ENCODE peak calls at places on chromosomes 5 and 9, in five cellular contexts. One of them, this sample, is unnamed. For H3K4me1, the result is how much of the 10 kb centered on the place peaks cover.

GRCh38 chr9:96490534-96491078 is 40.6 kb downstream of the HABP4 start:
- DNase-seq in transverse colon: no peak
- DNase-seq in mammary epithelial cell: no peak
- DNase-seq in A673: no peak
- DNase-seq in osteoblast: no peak
- DNase-seq in this sample: no peak

GRCh38 chr9:113475031-113475430 is 11.5 kb downstream of the RGS3 start:
- DNase-seq in mammary epithelial cell: no peak
- DNase-seq in osteoblast: no peak
- DNase-seq in A673: no peak
- DNase-seq in transverse colon: no peak
- DNase-seq in this sample: no peak

GRCh38 chr9:88791105-88791805 is 200.0 kb upstream of the S1PR3 start:
- DNase-seq in A673: peak
- DNase-seq in mammary epithelial cell: peak
- DNase-seq in osteoblast: peak
- DNase-seq in transverse colon: no peak
- DNase-seq in this sample: no peak

GRCh38 chr5:129672006-129672405 is 75.9 kb upstream of the MINAR2 start:
- DNase-seq in A673: peak
- DNase-seq in transverse colon: no peak
- DNase-seq in mammary epithelial cell: no peak
- DNase-seq in osteoblast: no peak
- DNase-seq in this sample: no peak

GRCh38 chr9:125513634-125514413 is 193.2 kb downstream of the MAPKAP1 start:
- DNase-seq in transverse colon: peak
- DNase-seq in A673: no peak
- DNase-seq in mammary epithelial cell: peak
- DNase-seq in osteoblast: peak
- DNase-seq in this sample: peak

GRCh38 chr9:95181226-95181818 is 136.2 kb downstream of the FANCC start:
- DNase-seq in osteoblast: no peak
- DNase-seq in A673: peak
- DNase-seq in transverse colon: no peak
- DNase-seq in mammary epithelial cell: no peak
- DNase-seq in this sample: peak

GRCh38 chr5:124697912-124698690 is 48.3 kb downstream of the ZNF608 start:
- DNase-seq in mammary epithelial cell: no peak
- DNase-seq in osteoblast: no peak
- DNase-seq in A673: no peak
- DNase-seq in transverse colon: no peak
- DNase-seq in this sample: no peak

GRCh38 chr5:149559712-149560111 is 8.5 kb upstream of the CSNK1A1 start:
- DNase-seq in transverse colon: no peak
- DNase-seq in osteoblast: no peak
- DNase-seq in A673: peak
- DNase-seq in mammary epithelial cell: no peak
- DNase-seq in this sample: no peak

GRCh38 chr9:122609810-122610209 is 4.7 kb upstream of the OR1Q1 start:
- DNase-seq in A673: no peak
- DNase-seq in osteoblast: no peak
- DNase-seq in transverse colon: no peak
- DNase-seq in mammary epithelial cell: no peak
- DNase-seq in this sample: no peak

GRCh38 chr5:15008476-15008875 is 136.9 kb upstream of the ANKH start:
- DNase-seq in A673: peak
- DNase-seq in osteoblast: peak
- DNase-seq in transverse colon: peak
- DNase-seq in mammary epithelial cell: peak
- DNase-seq in this sample: peak

GRCh38 chr5:95417971-95418370 is 26.8 kb downstream of the FAM81B start:
- DNase-seq in A673: no peak
- DNase-seq in mammary epithelial cell: peak
- DNase-seq in transverse colon: no peak
- DNase-seq in osteoblast: no peak
- DNase-seq in this sample: no peak

GRCh38 chr5:83000448-83000847 is 76.7 kb downstream of the TMEM167A start:
- DNase-seq in mammary epithelial cell: no peak
- DNase-seq in transverse colon: no peak
- DNase-seq in A673: peak
- DNase-seq in osteoblast: no peak
- DNase-seq in this sample: no peak

GRCh38 chr5:151072234-151073025 is 8.4 kb downstream of the TNIP1 start:
- DNase-seq in transverse colon: no peak
- DNase-seq in A673: no peak
- DNase-seq in mammary epithelial cell: peak
- DNase-seq in osteoblast: peak
- DNase-seq in this sample: peak

GRCh38 chr9:573551-574410 is 267.7 kb upstream of the DMRT1 start:
- DNase-seq in A673: no peak
- DNase-seq in osteoblast: no peak
- DNase-seq in mammary epithelial cell: no peak
- DNase-seq in transverse colon: no peak
- DNase-seq in this sample: no peak

GRCh38 chr9:23830949-23831730 is 5.1 kb upstream of the ELAVL2 start:
- DNase-seq in osteoblast: no peak
- DNase-seq in mammary epithelial cell: no peak
- DNase-seq in A673: no peak
- DNase-seq in transverse colon: no peak
- DNase-seq in this sample: no peak

GRCh38 chr5:9519537-9519936 is 26.3 kb downstream of the SEMA5A start:
- DNase-seq in mammary epithelial cell: no peak
- DNase-seq in A673: no peak
- DNase-seq in transverse colon: no peak
- DNase-seq in osteoblast: peak
- DNase-seq in this sample: no peak

GRCh38 chr5:1564182-1564748 is 40.5 kb upstream of the LPCAT1 start:
- DNase-seq in osteoblast: peak
- DNase-seq in A673: no peak
- DNase-seq in mammary epithelial cell: peak
- DNase-seq in transverse colon: peak
- DNase-seq in this sample: no peak

GRCh38 chr5:159749146-159749545 is 167.1 kb upstream of the ADRA1B start:
- DNase-seq in transverse colon: no peak
- DNase-seq in mammary epithelial cell: peak
- DNase-seq in A673: no peak
- DNase-seq in osteoblast: no peak
- DNase-seq in this sample: no peak

GRCh38 chr5:87267574-87268125 is at the start of gene RASA1:
- DNase-seq in osteoblast: peak
- DNase-seq in A673: peak
- DNase-seq in transverse colon: peak
- DNase-seq in mammary epithelial cell: peak
- DNase-seq in this sample: peak

GRCh38 chr5:17012289-17012688 is 76.2 kb upstream of the MYO10 start:
- DNase-seq in A673: no peak
- DNase-seq in transverse colon: no peak
- DNase-seq in mammary epithelial cell: peak
- DNase-seq in osteoblast: no peak
- DNase-seq in this sample: no peak

DNA sequence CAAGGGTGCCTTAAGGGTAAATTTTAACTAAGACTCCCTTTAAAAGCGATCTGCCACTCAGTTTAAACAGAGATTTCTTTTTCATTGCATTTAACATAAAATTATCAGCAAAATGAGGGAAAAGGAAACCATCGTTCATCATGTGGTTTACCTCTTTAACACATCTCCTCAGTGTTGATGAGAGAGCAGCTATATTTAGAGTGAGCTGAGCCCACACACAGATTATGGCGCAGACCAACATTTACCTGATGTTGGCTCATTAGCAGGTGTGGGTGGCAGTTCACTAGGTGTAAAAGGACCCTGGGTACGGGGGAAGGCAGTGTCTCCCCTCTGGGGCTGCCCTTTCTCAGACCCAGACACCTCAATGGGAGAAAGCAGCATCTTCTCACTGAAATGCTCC is 149.8 kb downstream of the ENTREP1 start:
- DNase-seq in mammary epithelial cell: no peak
- DNase-seq in osteoblast: no peak
- DNase-seq in transverse colon: no peak
- DNase-seq in A673: no peak
- DNase-seq in this sample: no peak
- H3K4me1 ChIP-seq in mammary epithelial cell: under half
- H3K4me1 ChIP-seq in osteoblast: under half
- H3K4me1 ChIP-seq in transverse colon: under half
- H3K4me1 ChIP-seq in A673: under half
- H3K4me1 ChIP-seq in this sample: under half

GRCh38 chr9:37408933-37409710 is 13.4 kb upstream of the GRHPR start:
- DNase-seq in mammary epithelial cell: no peak
- DNase-seq in transverse colon: peak
- DNase-seq in A673: no peak
- DNase-seq in osteoblast: no peak
- DNase-seq in this sample: peak
- H3K4me3 ChIP-seq in mammary epithelial cell: no peak
- H3K4me3 ChIP-seq in transverse colon: no peak
- H3K4me3 ChIP-seq in A673: no peak
- H3K4me3 ChIP-seq in osteoblast: no peak
- H3K4me3 ChIP-seq in this sample: no peak

DNA sequence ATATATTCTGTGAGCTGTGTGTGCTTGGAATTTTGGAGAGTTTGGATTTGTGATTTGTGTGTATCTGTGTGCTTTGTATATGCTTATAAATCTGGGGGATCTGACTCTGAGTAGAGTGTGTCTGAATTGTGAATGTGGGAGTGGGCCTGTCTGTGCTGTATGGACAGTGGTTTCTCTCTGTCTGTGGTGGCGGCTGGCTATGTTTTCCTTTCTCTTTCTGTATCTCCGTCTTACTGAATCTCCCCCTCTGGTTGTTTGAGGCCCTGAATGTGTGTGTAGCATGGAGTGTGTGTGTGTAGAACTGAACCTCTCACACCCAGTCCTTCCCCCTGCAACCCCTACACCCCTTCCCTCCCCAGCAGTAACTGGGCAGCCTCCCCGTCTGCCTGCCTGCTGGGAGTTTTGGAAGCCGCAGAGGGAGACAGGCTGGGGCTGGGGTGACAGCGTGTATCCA is 4.7 kb downstream of the CXXC5 start:
- DNase-seq in transverse colon: no peak
- DNase-seq in osteoblast: peak
- DNase-seq in mammary epithelial cell: no peak
- DNase-seq in A673: no peak
- DNase-seq in this sample: no peak
- H3K4me1 ChIP-seq in transverse colon: under half
- H3K4me1 ChIP-seq in osteoblast: half or more
- H3K4me1 ChIP-seq in mammary epithelial cell: half or more
- H3K4me1 ChIP-seq in A673: half or more
- H3K4me1 ChIP-seq in this sample: under half

DNA sequence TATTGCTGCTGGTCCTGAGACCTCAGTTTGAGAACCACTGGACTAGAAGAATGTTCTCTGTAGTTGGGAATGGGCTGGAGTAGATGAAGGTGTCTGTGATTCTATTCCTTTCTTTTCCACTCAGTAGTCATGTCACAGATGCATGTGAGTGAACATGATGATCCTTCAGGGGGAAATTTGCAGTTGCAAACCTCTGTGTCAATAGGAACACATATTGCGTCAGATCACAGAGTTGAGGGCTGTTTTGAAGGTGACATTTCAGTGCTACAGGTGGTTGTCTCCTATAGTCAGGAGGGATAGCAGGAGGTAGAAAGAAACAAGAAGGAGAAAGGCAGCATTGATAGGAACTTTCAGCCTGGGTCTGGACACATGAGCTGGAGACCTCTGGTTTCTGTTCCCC is 239.3 kb downstream of the ARHGEF28 start:
- DNase-seq in osteoblast: no peak
- DNase-seq in transverse colon: no peak
- DNase-seq in mammary epithelial cell: no peak
- DNase-seq in A673: no peak
- DNase-seq in this sample: no peak
- H3K4me3 ChIP-seq in osteoblast: no peak
- H3K4me3 ChIP-seq in transverse colon: no peak
- H3K4me3 ChIP-seq in mammary epithelial cell: no peak
- H3K4me3 ChIP-seq in A673: no peak
- H3K4me3 ChIP-seq in this sample: no peak

GRCh38 chr9:98226516-98226915 is 28.9 kb downstream of the TBC1D2 start:
- DNase-seq in transverse colon: no peak
- DNase-seq in osteoblast: no peak
- DNase-seq in A673: no peak
- DNase-seq in mammary epithelial cell: no peak
- DNase-seq in this sample: peak

GRCh38 chr9:98228392-98229089 is 26.9 kb downstream of the TBC1D2 start:
- DNase-seq in A673: no peak
- DNase-seq in mammary epithelial cell: no peak
- DNase-seq in transverse colon: no peak
- DNase-seq in osteoblast: peak
- DNase-seq in this sample: peak

GRCh38 chr9:98227883-98228282 is 27.6 kb downstream of the TBC1D2 start:
- DNase-seq in osteoblast: no peak
- DNase-seq in transverse colon: no peak
- DNase-seq in A673: no peak
- DNase-seq in mammary epithelial cell: no peak
- DNase-seq in this sample: no peak

GRCh38 chr9:98225015-98225442 is 30.4 kb downstream of the TBC1D2 start:
- DNase-seq in A673: no peak
- DNase-seq in osteoblast: no peak
- DNase-seq in transverse colon: peak
- DNase-seq in mammary epithelial cell: no peak
- DNase-seq in this sample: peak

DNA sequence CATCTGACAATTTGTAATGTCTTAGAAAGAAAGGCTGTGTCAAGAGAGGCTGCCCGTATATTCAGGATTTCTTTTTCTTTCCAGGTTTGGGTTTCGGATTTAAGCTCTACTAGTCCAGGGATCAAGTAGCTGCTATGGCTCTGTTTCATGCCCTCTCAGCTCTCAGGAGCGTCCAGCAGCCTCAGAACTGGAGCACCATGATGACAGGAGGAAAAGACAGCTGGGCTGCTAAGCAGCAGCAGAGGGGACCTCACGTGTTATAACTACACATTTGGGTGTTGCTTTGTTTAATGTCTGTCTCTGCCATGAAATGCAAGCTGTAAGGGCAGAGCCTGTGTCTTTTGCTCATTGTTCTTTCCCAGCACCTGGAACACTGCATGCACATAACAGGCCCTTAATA is 28.5 kb downstream of the TBC1D2 start:
- DNase-seq in A673: no peak
- DNase-seq in osteoblast: no peak
- DNase-seq in mammary epithelial cell: no peak
- DNase-seq in transverse colon: no peak
- DNase-seq in this sample: no peak
- H3K4me1 ChIP-seq in A673: under half
- H3K4me1 ChIP-seq in osteoblast: under half
- H3K4me1 ChIP-seq in mammary epithelial cell: under half
- H3K4me1 ChIP-seq in transverse colon: under half
- H3K4me1 ChIP-seq in this sample: under half

GRCh38 chr5:177117441-177118045 is 16.0 kb upstream of the NSD1 start:
- DNase-seq in A673: no peak
- DNase-seq in osteoblast: no peak
- DNase-seq in transverse colon: no peak
- DNase-seq in mammary epithelial cell: no peak
- DNase-seq in this sample: no peak
- H3K4me3 ChIP-seq in A673: no peak
- H3K4me3 ChIP-seq in osteoblast: no peak
- H3K4me3 ChIP-seq in transverse colon: no peak
- H3K4me3 ChIP-seq in mammary epithelial cell: no peak
- H3K4me3 ChIP-seq in this sample: no peak

GRCh38 chr5:143224672-143225071 is 178.8 kb downstream of the NR3C1 start:
- DNase-seq in mammary epithelial cell: no peak
- DNase-seq in osteoblast: no peak
- DNase-seq in A673: no peak
- DNase-seq in transverse colon: no peak
- DNase-seq in this sample: no peak
- H3K4me1 ChIP-seq in mammary epithelial cell: under half
- H3K4me1 ChIP-seq in osteoblast: under half
- H3K4me1 ChIP-seq in A673: under half
- H3K4me1 ChIP-seq in transverse colon: under half
- H3K4me1 ChIP-seq in this sample: under half

GRCh38 chr9:115367780-115368179 is 249.8 kb upstream of the TNC start:
- DNase-seq in osteoblast: no peak
- DNase-seq in transverse colon: no peak
- DNase-seq in mammary epithelial cell: no peak
- DNase-seq in A673: no peak
- DNase-seq in this sample: no peak
- H3K4me3 ChIP-seq in osteoblast: no peak
- H3K4me3 ChIP-seq in transverse colon: no peak
- H3K4me3 ChIP-seq in mammary epithelial cell: no peak
- H3K4me3 ChIP-seq in A673: no peak
- H3K4me3 ChIP-seq in this sample: no peak